ENCODE peak calls at places on chromosome 16, in five cellular contexts. M, K, U, N and F are unnamed samples.
A peak's percentile ranks its signal among the peaks of the same experiment; 100 is the strongest.

GRCh38 chr16:11312718-11313492 is 31.8 kb upstream of the PRM1 start:
- DNase-seq in M (peak; percentile 52), K (no peak), U (peak; percentile 59), N (no peak), F (peak; percentile 63)

GRCh38 chr16:26454102-26454501 is 612.6 kb upstream of the C16orf82 start:
- DNase-seq in M (no peak), K (no peak), U (no peak), N (no peak), F (no peak)

GRCh38 chr16:30903596-30903995 is 7.2 kb downstream of the CTF1 start:
- DNase-seq in M (peak; percentile 61), K (no peak), U (no peak), N (peak; percentile 25), F (no peak)

GRCh38 chr16:89453662-89454321 is 36.6 kb downstream of the ANKRD11 start:
- DNase-seq in M (peak; percentile 44), K (no peak), U (peak; percentile 51), N (no peak), F (no peak)

GRCh38 chr16:49463529-49463928 is 89.9 kb downstream of the C16orf78 start:
- DNase-seq in M (no peak), K (no peak), U (peak; percentile 44), N (peak; percentile 52), F (peak; percentile 92)

GRCh38 chr16:1477033-1477432 is 2.2 kb upstream of the CLCN7 start:
- DNase-seq in M (no peak), K (no peak), U (no peak), N (no peak), F (no peak)

GRCh38 chr16:49800876-49801275 is 55.0 kb downstream of the ZNF423 start:
- DNase-seq in M (no peak), K (no peak), U (no peak), N (no peak), F (no peak)

GRCh38 chr16:17104654-17105053 is 366.1 kb downstream of the XYLT1 start:
- DNase-seq in M (no peak), K (no peak), U (no peak), N (no peak), F (no peak)

GRCh38 chr16:15482068-15482747 is 47.8 kb downstream of the BMERB1 start:
- DNase-seq in M (peak; percentile 95), K (peak; percentile 39), U (peak; percentile 57), N (peak; percentile 63), F (no peak)

GRCh38 chr16:56469748-56470147 is 18.4 kb downstream of the OGFOD1 start:
- DNase-seq in M (no peak), K (no peak), U (no peak), N (no peak), F (no peak)

GRCh38 chr16:67156146-67156844 is 3.4 kb downstream of the TRADD start:
- DNase-seq in M (no peak), K (no peak), U (no peak), N (peak; percentile 10), F (no peak)

GRCh38 chr16:82653550-82654511 is 27.1 kb downstream of the CDH13 start:
- DNase-seq in M (peak; percentile 91), K (no peak), U (no peak), N (peak; percentile 28), F (peak; percentile 67)

GRCh38 chr16:55398683-55399230 is 74.8 kb downstream of the IRX6 start:
- DNase-seq in M (no peak), K (no peak), U (no peak), N (no peak), F (no peak)

GRCh38 chr16:4624827-4625616 is 396 bp downstream of the MGRN1 start:
- DNase-seq in M (peak; percentile 74), K (peak; percentile 8), U (peak; percentile 72), N (peak; percentile 90), F (peak; percentile 77)

GRCh38 chr16:67223992-67224391 is 2.9 kb upstream of the TMEM208 start:
- DNase-seq in M (no peak), K (no peak), U (no peak), N (no peak), F (no peak)

GRCh38 chr16:55437627-55438026 is 41.4 kb upstream of the MMP2 start:
- DNase-seq in M (peak; percentile 32), K (no peak), U (no peak), N (no peak), F (no peak)

GRCh38 chr16:28951410-28951943 is 740 bp downstream of the NFATC2IP start:
- DNase-seq in M (no peak), K (no peak), U (no peak), N (peak; percentile 51), F (peak; percentile 55)

GRCh38 chr16:46839986-46840443 is 9.0 kb upstream of the C16orf87 start:
- DNase-seq in M (no peak), K (no peak), U (no peak), N (no peak), F (no peak)

GRCh38 chr16:69108069-69108904 is 2.8 kb downstream of the HAS3 start:
- DNase-seq in M (no peak), K (no peak), U (no peak), N (no peak), F (no peak)

GRCh38 chr16:75244225-75244792 is 7.1 kb downstream of the BCAR1 start:
- DNase-seq in M (peak; percentile 75), K (no peak), U (peak; percentile 79), N (no peak), F (no peak)

GRCh38 chr16:74169687-74170522 is 126.7 kb upstream of the PSMD7 start:
- DNase-seq in M (peak; percentile 24), K (no peak), U (no peak), N (no peak), F (no peak)

GRCh38 chr16:66923866-66924265 is 1.5 kb downstream of the RRAD start:
- DNase-seq in M (no peak), K (no peak), U (no peak), N (no peak), F (no peak)

GRCh38 chr16:17154981-17155380 is 315.8 kb downstream of the XYLT1 start:
- DNase-seq in M (no peak), K (no peak), U (no peak), N (no peak), F (no peak)

GRCh38 chr16:29107299-29107698 is 122.4 kb downstream of the LAT start:
- DNase-seq in M (no peak), K (no peak), U (peak; percentile 49), N (no peak), F (no peak)

GRCh38 chr16:58584831-58585505 is 44.7 kb downstream of the CNOT1 start:
- DNase-seq in M (no peak), K (no peak), U (no peak), N (no peak), F (no peak)

GRCh38 chr16:57591086-57591869 is 37.2 kb upstream of the ADGRG1 start:
- DNase-seq in M (peak; percentile 78), K (peak; percentile 34), U (peak; percentile 81), N (peak; percentile 79), F (peak; percentile 85)

GRCh38 chr16:58025351-58026138 is at the start of gene MMP15:
- DNase-seq in M (peak; percentile 54), K (no peak), U (peak; percentile 94), N (peak; percentile 61), F (peak; percentile 66)

GRCh38 chr16:30112197-30113030 is 923 bp downstream of the GDPD3 start:
- DNase-seq in M (peak; percentile 68), K (no peak), U (peak; percentile 66), N (peak; percentile 86), F (peak; percentile 67)

GRCh38 chr16:61858996-61859395 is 177.2 kb downstream of the CDH8 start:
- DNase-seq in M (peak; percentile 44), K (no peak), U (no peak), N (no peak), F (no peak)

GRCh38 chr16:89785523-89786155 is 30.8 kb downstream of the FANCA start:
- DNase-seq in M (no peak), K (no peak), U (no peak), N (no peak), F (peak; percentile 70)

GRCh38 chr16:88881090-88881580 is 14.7 kb upstream of the PABPN1L start:
- DNase-seq in M (no peak), K (no peak), U (peak; percentile 37), N (no peak), F (no peak)

GRCh38 chr16:2337431-2338296 is 2.9 kb downstream of the ABCA3 start:
- DNase-seq in M (no peak), K (no peak), U (no peak), N (no peak), F (no peak)

GRCh38 chr16:78742501-78743283 is 643.2 kb downstream of the WWOX start:
- DNase-seq in M (peak; percentile 7), K (no peak), U (peak; percentile 42), N (peak; percentile 63), F (peak; percentile 71)

GRCh38 chr16:4729876-4730275 is 4.2 kb downstream of the ANKS3 start:
- DNase-seq in M (no peak), K (no peak), U (no peak), N (no peak), F (no peak)

GRCh38 chr16:46688101-46688656 is 799 bp downstream of the VPS35 start:
- DNase-seq in M (peak; percentile 31), K (no peak), U (peak; percentile 64), N (no peak), F (no peak)